ENCODE peak calls at places on chromosomes 2 and 18, in ten cellular contexts. N, T, Y, P, Z, H, R, W, S and J are unnamed samples.

GRCh38 chr2:38498039-38498438 is 104.7 kb downstream of the HNRNPLL start:
- DNase-seq in N (no peak), T (no peak), Y (no peak), P (peak), Z (no peak), H (no peak), R (no peak), W (peak), S (no peak), J (no peak)

GRCh38 chr2:26126091-26126490 is 46.8 kb upstream of the GAREM2 start:
- DNase-seq in N (no peak), T (no peak), Y (no peak), P (no peak), Z (no peak), H (no peak), R (no peak), W (no peak), S (no peak), J (no peak)

GRCh38 chr2:129922571-129923264 is 56.7 kb upstream of the RAB6C start:
- DNase-seq in N (no peak), T (no peak), Y (no peak), P (no peak), Z (peak), H (no peak), R (no peak), W (peak), S (no peak), J (no peak)

GRCh38 chr2:27085670-27086089 is 892 bp upstream of the KHK start:
- DNase-seq in N (no peak), T (no peak), Y (peak), P (peak), Z (peak), H (no peak), R (peak), W (peak), S (peak), J (peak)

GRCh38 chr18:1976484-1976883 is 594.8 kb downstream of the METTL4 start:
- DNase-seq in N (no peak), T (no peak), Y (no peak), P (no peak), Z (no peak), H (no peak), R (no peak), W (no peak), S (no peak), J (no peak)

GRCh38 chr18:32301976-32302743 is 112.3 kb downstream of the MEP1B start:
- DNase-seq in N (no peak), T (no peak), Y (no peak), P (peak), Z (no peak), H (no peak), R (peak), W (no peak), S (no peak), J (no peak)

GRCh38 chr18:73749304-73749703 is 398.3 kb downstream of the FBXO15 start:
- DNase-seq in N (no peak), T (no peak), Y (no peak), P (no peak), Z (no peak), H (no peak), R (no peak), W (no peak), S (no peak), J (no peak)

GRCh38 chr2:86439879-86440630 is 1.1 kb upstream of the KDM3A start:
- DNase-seq in N (no peak), T (no peak), Y (no peak), P (no peak), Z (no peak), H (no peak), R (no peak), W (no peak), S (no peak), J (peak)